ENCODE peak calls at places on chromosome 16, in seven cellular contexts. K is astrocyte of the cerebellum, W is AG10803, F is foreskin fibroblast, G is RWPE2, T is cardiac fibroblast, A is hepatocyte. P is an unnamed sample.

GRCh38 chr16:67109407-67110135 is at the start of gene PHAF1:
- DNase-seq in G (peak; percentile 93), A (peak; percentile 97), K (peak; percentile 64), T (peak; percentile 91), F (peak; percentile 87), W (peak; percentile 85), P (peak; percentile 39)

GRCh38 chr16:29779474-29779873 is 1.4 kb downstream of the ZG16 start:
- DNase-seq in W (no peak), K (no peak), A (no peak), G (peak; percentile 76), T (no peak), F (no peak), P (no peak)

GRCh38 chr16:28264656-28265055 is 27.7 kb upstream of the SBK1 start:
- DNase-seq in W (peak; percentile 56), F (peak; percentile 23), K (no peak), A (peak; percentile 63), T (peak; percentile 64), G (no peak), P (no peak)

GRCh38 chr16:47143677-47144558 is at the start of gene NETO2:
- DNase-seq in T (peak; percentile 60), W (peak; percentile 42), F (peak; percentile 57), K (no peak), G (peak; percentile 69), A (peak; percentile 78), P (no peak)

GRCh38 chr16:55490301-55490700 is 11.3 kb downstream of the MMP2 start:
- DNase-seq in G (no peak), W (no peak), F (no peak), K (no peak), T (no peak), A (no peak), P (no peak)

GRCh38 chr16:24052466-24053324 is 203.4 kb upstream of the CACNG3 start:
- DNase-seq in K (no peak), F (no peak), W (no peak), A (no peak), G (no peak), T (no peak), P (no peak)

GRCh38 chr16:81778231-81778630 is 860 bp upstream of the PLCG2 start:
- DNase-seq in T (no peak), A (no peak), F (no peak), W (no peak), K (no peak), G (no peak), P (no peak)

GRCh38 chr16:69870761-69871160 is 80.4 kb upstream of the CLEC18A start:
- DNase-seq in K (no peak), A (no peak), W (no peak), F (no peak), G (no peak), T (no peak), P (no peak)

GRCh38 chr16:86880316-86881117 is 302.2 kb downstream of the FOXL1 start:
- DNase-seq in W (no peak), F (peak; percentile 56), K (no peak), A (no peak), G (no peak), T (peak; percentile 17), P (no peak)

GRCh38 chr16:53257001-53257400 is 177.3 kb upstream of the RBL2 start:
- DNase-seq in G (no peak), A (no peak), F (peak; percentile 20), T (peak; percentile 74), W (peak; percentile 69), K (peak; percentile 9), P (peak; percentile 18)

GRCh38 chr16:51657844-51658243 is 506.8 kb upstream of the SALL1 start:
- DNase-seq in A (no peak), W (no peak), K (no peak), T (no peak), F (no peak), G (no peak), P (no peak)

GRCh38 chr16:3444032-3444388 is 530 bp downstream of the NAA60 start:
- DNase-seq in W (peak; percentile 79), K (peak; percentile 37), T (peak; percentile 86), A (peak; percentile 63), G (no peak), F (peak; percentile 66), P (no peak)

GRCh38 chr16:11404608-11405007 is 59.3 kb downstream of the RMI2 start:
- DNase-seq in A (no peak), G (no peak), F (no peak), T (no peak), W (no peak), K (no peak), P (no peak)

GRCh38 chr16:10245002-10245401 is 62.8 kb upstream of the GRIN2A start:
- DNase-seq in F (no peak), G (no peak), K (no peak), T (no peak), W (no peak), A (no peak), P (no peak)

GRCh38 chr16:67419502-67419901 is 3.2 kb upstream of the ZDHHC1 start:
- DNase-seq in F (no peak), G (no peak), W (no peak), T (no peak), A (no peak), K (no peak), P (no peak)

GRCh38 chr16:86819523-86819887 is 241.2 kb downstream of the FOXL1 start:
- DNase-seq in W (no peak), T (no peak), A (no peak), G (no peak), F (no peak), K (no peak), P (no peak)

GRCh38 chr16:88773812-88774291 is 11.2 kb downstream of the PIEZO1 start:
- DNase-seq in T (peak; percentile 80), W (peak; percentile 72), A (peak; percentile 89), K (no peak), F (peak; percentile 89), G (no peak), P (peak; percentile 68)

GRCh38 chr16:4212934-4213296 is 29.0 kb downstream of the SRL start:
- DNase-seq in A (peak; percentile 40), T (peak; percentile 83), W (peak; percentile 70), F (peak; percentile 59), K (no peak), G (no peak), P (peak; percentile 8)

GRCh38 chr16:83393196-83393981 is 414.4 kb upstream of the HSBP1 start:
- DNase-seq in G (no peak), A (no peak), W (peak; percentile 64), T (peak; percentile 65), K (no peak), F (peak; percentile 19), P (no peak)

GRCh38 chr16:83345846-83346245 is 461.9 kb upstream of the HSBP1 start:
- DNase-seq in W (no peak), K (no peak), G (no peak), A (no peak), T (no peak), F (no peak), P (no peak)

GRCh38 chr16:50011707-50012106 is 13.3 kb upstream of the CNEP1R1 start:
- DNase-seq in G (no peak), F (peak; percentile 10), W (peak; percentile 17), T (peak; percentile 36), A (no peak), K (no peak), P (no peak)

GRCh38 chr16:82181456-82182185 is 11.6 kb upstream of the MPHOSPH6 start:
- DNase-seq in G (no peak), K (no peak), F (no peak), W (no peak), A (no peak), T (no peak), P (no peak)

GRCh38 chr16:58733671-58734458 is at the start of gene GOT2:
- DNase-seq in A (peak; percentile 91), T (peak; percentile 88), F (peak; percentile 83), W (peak; percentile 85), K (peak; percentile 53), G (peak; percentile 81), P (peak; percentile 40)
- TF ChIP-seq CTCF in A (peak; percentile 96), T (peak; percentile 53), F (peak; percentile 93), W (peak; percentile 74), K (peak; percentile 95), G (peak; percentile 96), P (peak; percentile 93)

DNA sequence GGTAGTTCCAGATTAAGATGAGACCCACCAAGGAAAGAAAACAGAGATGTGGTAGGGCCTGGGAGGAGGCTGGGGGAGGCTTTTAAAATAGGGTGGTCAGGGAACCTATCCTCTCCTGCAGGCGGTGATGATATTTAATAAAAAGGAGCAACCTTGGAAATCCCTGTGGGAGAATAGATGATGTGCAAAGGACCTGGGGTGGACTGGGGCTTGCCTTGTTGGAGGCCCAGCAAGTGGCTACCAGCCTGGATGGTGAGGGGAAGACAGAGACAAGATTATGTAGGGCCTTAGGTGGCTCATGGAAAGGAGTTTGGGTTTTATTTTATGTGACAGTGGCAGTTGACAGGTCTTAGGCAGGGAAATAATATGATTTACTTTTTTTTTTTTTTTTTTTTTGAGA is 1.8 kb downstream of the POLR3E start:
- DNase-seq in G (no peak), K (no peak), T (no peak), F (no peak), W (no peak), A (no peak), P (no peak)
- H3K4me3 ChIP-seq in G (no peak overlapping the region), K (no peak overlapping the region), T (no peak overlapping the region), F (no peak overlapping the region), W (no peak overlapping the region), A (no peak overlapping the region), P (no peak overlapping the region)

DNA sequence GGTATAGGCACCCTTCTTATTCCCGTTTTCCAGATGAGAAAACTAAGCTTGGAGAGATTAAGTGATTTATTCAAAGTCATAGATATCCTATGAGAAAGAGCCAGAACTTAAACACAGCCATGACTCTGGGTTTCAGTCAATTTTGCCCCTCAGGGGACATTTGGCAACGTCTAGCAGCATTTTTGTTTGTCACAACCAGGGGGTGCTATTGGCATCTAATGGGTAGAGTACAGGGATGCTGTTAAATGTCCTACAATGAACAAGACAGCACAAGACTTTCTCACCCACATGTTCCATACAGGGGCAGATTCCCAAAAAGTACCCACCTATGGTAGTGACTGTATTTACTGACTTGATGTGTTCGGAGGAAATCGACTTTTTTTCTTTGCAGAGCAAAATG is 4.8 kb upstream of the SHISA9 start:
- DNase-seq in W (peak; percentile 48), A (peak; percentile 64), F (no peak), T (peak; percentile 22), K (peak; percentile 23), G (no peak), P (no peak)
- TF ChIP-seq CTCF in W (peak; percentile 66), A (peak; percentile 54), F (peak; percentile 63), T (no peak), K (peak; percentile 56), G (peak; percentile 64), P (peak; percentile 51)

DNA sequence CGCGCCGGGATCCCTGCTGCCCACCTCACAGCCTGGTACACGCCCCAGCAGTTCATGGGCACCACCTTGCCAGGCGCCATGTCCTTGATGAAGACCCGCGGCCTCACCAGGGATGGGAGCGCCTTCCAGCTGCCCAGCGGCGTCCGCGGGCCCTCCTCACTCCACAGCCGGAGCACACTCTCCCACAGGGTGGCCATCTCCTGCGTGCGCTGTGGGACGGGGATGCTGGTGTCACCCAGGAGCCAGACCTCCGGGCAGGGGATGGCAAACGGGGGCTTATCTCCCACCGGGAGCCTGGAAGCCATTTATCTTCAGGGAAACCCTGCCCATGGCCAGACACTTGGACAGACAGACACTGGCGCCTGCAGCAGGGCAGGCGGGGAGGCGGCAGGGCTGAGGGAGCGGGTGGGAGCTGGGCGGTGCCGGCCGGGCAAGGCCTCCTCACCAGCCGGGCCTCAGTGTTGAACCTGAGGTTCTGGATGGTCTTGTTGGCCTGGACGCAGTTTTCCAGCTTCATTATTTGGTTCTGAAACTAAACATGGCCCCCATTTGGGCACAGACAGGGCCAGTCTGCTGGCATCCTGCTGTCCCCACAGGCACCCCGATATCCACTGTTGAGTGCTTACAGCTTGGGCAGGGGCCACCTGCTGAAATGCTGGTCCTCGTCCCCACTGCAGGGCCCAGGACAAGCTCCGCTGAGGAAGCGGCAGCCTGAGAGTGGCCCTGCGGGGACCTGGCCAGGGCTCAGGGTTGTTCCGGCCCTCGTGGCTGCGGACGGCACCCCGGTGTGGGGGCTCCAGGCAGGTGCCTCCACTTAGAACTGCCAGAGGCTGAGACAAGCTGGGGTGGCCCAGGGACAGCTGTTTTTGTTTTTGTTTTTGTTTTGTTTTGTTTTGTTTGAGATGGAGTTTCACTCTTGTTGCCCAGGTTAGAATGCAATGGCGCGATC is 4.0 kb downstream of the PERCC1 start:
- DNase-seq in T (no peak), A (no peak), G (no peak), K (no peak), W (no peak), F (no peak), P (no peak)
- H3K4me3 ChIP-seq in T (no peak overlapping the region), A (no peak overlapping the region), G (no peak overlapping the region), K (no peak overlapping the region), W (no peak overlapping the region), F (no peak overlapping the region), P (no peak overlapping the region)

P was measured in BJ.